ENCODE peak calls at places on chromosomes 5 and 9, in ten cellular contexts. E is colonic mucosa; N is activated naive CD4-positive, alpha-beta T cell; X is HT1080; Z is H1; U is mucosa of descending colon; J is LHCN-M2; K is A549; W is stimulated activated CD4-positive, alpha-beta T cell treated with anti-CD3 and anti-CD28 coated beads, Interleukin-1b, Interleukin-23, amount 100 ng/mL, for 24 hours; F is NCI-H524. C is an unnamed sample.

GRCh38 chr5:54254482-54255198 is 55.7 kb downstream of the ARL15 start:
- DNase-seq in J (peak), N (no peak), U (no peak), K (peak), X (no peak), W (no peak), F (no peak), E (no peak), Z (no peak), C (peak)

GRCh38 chr9:130320697-130321080 is 55.1 kb downstream of the HMCN2 start:
- DNase-seq in N (no peak), K (peak), E (peak), U (peak), X (no peak), F (no peak), Z (peak), J (no peak), W (no peak), C (no peak)

GRCh38 chr9:106025449-106025848 is 331.1 kb downstream of the TMEM38B start:
- DNase-seq in J (no peak), N (no peak), X (no peak), Z (no peak), W (no peak), F (no peak), K (peak), U (no peak), E (no peak), C (no peak)

GRCh38 chr9:80954521-80954920 is 734.8 kb downstream of the TLE1 start:
- DNase-seq in W (no peak), N (no peak), X (peak), E (no peak), F (no peak), U (no peak), K (no peak), Z (no peak), J (peak), C (no peak)

GRCh38 chr5:179338123-179338676 is 7.1 kb downstream of the ADAMTS2 start:
- DNase-seq in X (no peak), Z (no peak), W (no peak), U (no peak), J (no peak), E (no peak), F (no peak), N (no peak), K (no peak), C (no peak)

GRCh38 chr5:113273949-113274348 is 160.8 kb downstream of the TSSK1B start:
- DNase-seq in Z (no peak), K (no peak), W (no peak), F (no peak), X (no peak), E (no peak), J (no peak), N (no peak), U (no peak), C (no peak)

GRCh38 chr5:97077246-97077645 is 65.2 kb downstream of the LIX1 start:
- DNase-seq in Z (no peak), F (no peak), W (no peak), E (no peak), X (no peak), J (no peak), K (no peak), N (no peak), U (no peak), C (no peak)

GRCh38 chr5:160382361-160382760 is 11.9 kb upstream of the C1QTNF2 start:
- DNase-seq in K (no peak), F (peak), Z (no peak), N (no peak), E (no peak), J (no peak), X (no peak), W (no peak), U (no peak), C (no peak)

GRCh38 chr5:68251386-68251785 is 35.8 kb downstream of the PIK3R1 start:
- DNase-seq in X (peak), U (no peak), K (no peak), F (no peak), W (peak), E (no peak), J (no peak), Z (no peak), N (peak), C (no peak)